ENCODE peak calls at places on chromosomes 3 and 15, in six cellular contexts. K is NCI-H460, E is frontal cortex, R is neural progenitor cell, X is lower leg skin, P is endodermal cell. B is an unnamed sample.

GRCh38 chr15:62452656-62453055 is 287.6 kb upstream of the C2CD4B start:
- DNase-seq in R (peak), E (no peak), P (no peak), X (no peak), K (no peak), B (no peak)

GRCh38 chr15:63157891-63158431 is 684 bp upstream of the RPS27L start:
- DNase-seq in E (peak), X (peak), P (peak), K (peak), R (peak), B (peak)

GRCh38 chr3:40504636-40505430 is 1.0 kb upstream of the ZNF620 start:
- DNase-seq in E (no peak), R (no peak), K (peak), P (no peak), X (peak), B (peak)

GRCh38 chr15:44598892-44599291 is 61.9 kb downstream of the EIF3J start:
- DNase-seq in K (no peak), X (no peak), P (no peak), R (no peak), E (no peak), B (no peak)

GRCh38 chr3:147813256-147813655 is 404.1 kb downstream of the ZIC1 start:
- DNase-seq in K (no peak), E (no peak), X (no peak), P (no peak), R (no peak), B (no peak)

GRCh38 chr3:33146791-33147445 is 33.1 kb downstream of the CRTAP start:
- DNase-seq in X (no peak), P (no peak), R (no peak), E (peak), K (peak), B (no peak)

GRCh38 chr3:151686257-151686656 is 47.5 kb upstream of the AADACL2 start:
- DNase-seq in X (no peak), P (peak), E (no peak), K (no peak), R (no peak), B (no peak)

GRCh38 chr3:9224490-9224889 is 25.0 kb downstream of the SRGAP3 start:
- DNase-seq in X (no peak), E (no peak), K (no peak), R (no peak), P (no peak), B (no peak)

GRCh38 chr3:25265284-25265683 is 162.8 kb upstream of the RARB start:
- DNase-seq in E (no peak), X (no peak), K (no peak), R (no peak), P (no peak), B (no peak)

GRCh38 chr3:89171681-89172080 is 64.3 kb downstream of the EPHA3 start:
- DNase-seq in E (no peak), K (no peak), X (no peak), R (no peak), P (no peak), B (no peak)

B was measured in gastrocnemius medialis.